ENCODE peak calls at places on chromosomes 16 and 17, in seven cellular contexts. One of them, this sample, is unnamed.
A peak's percentile ranks its signal among the peaks of the same experiment; 100 is the strongest.

GRCh38 chr17:81402530-81402941 is 7.3 kb downstream of the BAHCC1 start:
- DNase-seq in CD8-positive, alpha-beta memory T cell: no peak
- DNase-seq in right cardiac atrium: peak; percentile 83
- DNase-seq in spleen: no peak
- DNase-seq in SJSA1: no peak
- DNase-seq in fibroblast of pulmonary artery: no peak
- DNase-seq in A549: no peak
- DNase-seq in this sample: no peak

GRCh38 chr16:24970708-24971107 is 44.5 kb downstream of the ARHGAP17 start:
- DNase-seq in CD8-positive, alpha-beta memory T cell: no peak
- DNase-seq in right cardiac atrium: no peak
- DNase-seq in spleen: no peak
- DNase-seq in SJSA1: peak; percentile 5
- DNase-seq in fibroblast of pulmonary artery: no peak
- DNase-seq in A549: no peak
- DNase-seq in this sample: no peak

GRCh38 chr16:14338969-14339368 is 267.9 kb downstream of the MRTFB start:
- DNase-seq in CD8-positive, alpha-beta memory T cell: no peak
- DNase-seq in right cardiac atrium: no peak
- DNase-seq in spleen: no peak
- DNase-seq in SJSA1: no peak
- DNase-seq in fibroblast of pulmonary artery: no peak
- DNase-seq in A549: no peak
- DNase-seq in this sample: no peak

GRCh38 chr16:1432388-1433262 is 1.7 kb downstream of the PERCC1 start:
- DNase-seq in CD8-positive, alpha-beta memory T cell: no peak
- DNase-seq in right cardiac atrium: no peak
- DNase-seq in spleen: no peak
- DNase-seq in SJSA1: no peak
- DNase-seq in fibroblast of pulmonary artery: no peak
- DNase-seq in A549: no peak
- DNase-seq in this sample: no peak

GRCh38 chr16:59181821-59182420 is 447.8 kb upstream of the GOT2 start:
- DNase-seq in CD8-positive, alpha-beta memory T cell: no peak
- DNase-seq in right cardiac atrium: no peak
- DNase-seq in spleen: no peak
- DNase-seq in SJSA1: no peak
- DNase-seq in fibroblast of pulmonary artery: no peak
- DNase-seq in A549: no peak
- DNase-seq in this sample: no peak

GRCh38 chr16:74297296-74297665 is 667 bp downstream of the PSMD7 start:
- DNase-seq in CD8-positive, alpha-beta memory T cell: peak; percentile 2
- DNase-seq in right cardiac atrium: peak; percentile 59
- DNase-seq in spleen: no peak
- DNase-seq in SJSA1: no peak
- DNase-seq in fibroblast of pulmonary artery: peak; percentile 22
- DNase-seq in A549: peak; percentile 61
- DNase-seq in this sample: no peak

GRCh38 chr17:27473748-27474609 is 17.7 kb downstream of the KSR1 start:
- DNase-seq in CD8-positive, alpha-beta memory T cell: peak; percentile 63
- DNase-seq in right cardiac atrium: peak; percentile 83
- DNase-seq in spleen: no peak
- DNase-seq in SJSA1: no peak
- DNase-seq in fibroblast of pulmonary artery: peak; percentile 53
- DNase-seq in A549: no peak
- DNase-seq in this sample: no peak

GRCh38 chr17:82793974-82794620 is 42.2 kb downstream of the TBCD start:
- DNase-seq in CD8-positive, alpha-beta memory T cell: no peak
- DNase-seq in right cardiac atrium: peak; percentile 80
- DNase-seq in spleen: no peak
- DNase-seq in SJSA1: no peak
- DNase-seq in fibroblast of pulmonary artery: no peak
- DNase-seq in A549: no peak
- DNase-seq in this sample: no peak

GRCh38 chr17:49741009-49741691 is 22.8 kb downstream of the FAM117A start:
- DNase-seq in CD8-positive, alpha-beta memory T cell: no peak
- DNase-seq in right cardiac atrium: no peak
- DNase-seq in spleen: no peak
- DNase-seq in SJSA1: no peak
- DNase-seq in fibroblast of pulmonary artery: peak; percentile 38
- DNase-seq in A549: no peak
- DNase-seq in this sample: no peak

GRCh38 chr17:15915996-15916395 is 28.9 kb upstream of the ADORA2B start:
- DNase-seq in CD8-positive, alpha-beta memory T cell: no peak
- DNase-seq in right cardiac atrium: no peak
- DNase-seq in spleen: no peak
- DNase-seq in SJSA1: no peak
- DNase-seq in fibroblast of pulmonary artery: no peak
- DNase-seq in A549: no peak
- DNase-seq in this sample: no peak

GRCh38 chr16:84532299-84532724 is 27.9 kb upstream of the MEAK7 start:
- DNase-seq in CD8-positive, alpha-beta memory T cell: no peak
- DNase-seq in right cardiac atrium: peak; percentile 89
- DNase-seq in spleen: peak; percentile 84
- DNase-seq in SJSA1: peak; percentile 95
- DNase-seq in fibroblast of pulmonary artery: peak; percentile 96
- DNase-seq in A549: peak; percentile 62
- DNase-seq in this sample: peak; percentile 88

GRCh38 chr17:45440161-45440859 is 7.6 kb upstream of the ARHGAP27 start:
- DNase-seq in CD8-positive, alpha-beta memory T cell: no peak
- DNase-seq in right cardiac atrium: no peak
- DNase-seq in spleen: peak; percentile 58
- DNase-seq in SJSA1: no peak
- DNase-seq in fibroblast of pulmonary artery: peak; percentile 33
- DNase-seq in A549: no peak
- DNase-seq in this sample: no peak

GRCh38 chr17:81510798-81511549 is 1.6 kb downstream of the ACTG1 start:
- DNase-seq in CD8-positive, alpha-beta memory T cell: peak; percentile 28
- DNase-seq in right cardiac atrium: peak; percentile 76
- DNase-seq in spleen: peak; percentile 89
- DNase-seq in SJSA1: peak; percentile 71
- DNase-seq in fibroblast of pulmonary artery: peak; percentile 42
- DNase-seq in A549: no peak
- DNase-seq in this sample: no peak

GRCh38 chr17:39671651-39672521 is 3.6 kb downstream of the PNMT start:
- DNase-seq in CD8-positive, alpha-beta memory T cell: no peak
- DNase-seq in right cardiac atrium: peak; percentile 86
- DNase-seq in spleen: peak; percentile 72
- DNase-seq in SJSA1: no peak
- DNase-seq in fibroblast of pulmonary artery: peak; percentile 46
- DNase-seq in A549: peak; percentile 82
- DNase-seq in this sample: no peak

GRCh38 chr17:49861150-49861884 is 13.4 kb upstream of the TAC4 start:
- DNase-seq in CD8-positive, alpha-beta memory T cell: peak; percentile 42
- DNase-seq in right cardiac atrium: peak; percentile 70
- DNase-seq in spleen: no peak
- DNase-seq in SJSA1: no peak
- DNase-seq in fibroblast of pulmonary artery: peak; percentile 49
- DNase-seq in A549: peak; percentile 82
- DNase-seq in this sample: no peak

GRCh38 chr16:69709456-69710084 is 16.8 kb downstream of the NQO1 start:
- DNase-seq in CD8-positive, alpha-beta memory T cell: no peak
- DNase-seq in right cardiac atrium: no peak
- DNase-seq in spleen: no peak
- DNase-seq in SJSA1: peak; percentile 20
- DNase-seq in fibroblast of pulmonary artery: peak; percentile 81
- DNase-seq in A549: peak; percentile 58
- DNase-seq in this sample: no peak

GRCh38 chr16:6095414-6095813 is 997.8 kb upstream of the EEF2KMT start:
- DNase-seq in CD8-positive, alpha-beta memory T cell: no peak
- DNase-seq in right cardiac atrium: no peak
- DNase-seq in spleen: no peak
- DNase-seq in SJSA1: no peak
- DNase-seq in fibroblast of pulmonary artery: no peak
- DNase-seq in A549: no peak
- DNase-seq in this sample: no peak

GRCh38 chr17:27353469-27354050 is 59.6 kb downstream of the WSB1 start:
- DNase-seq in CD8-positive, alpha-beta memory T cell: peak; percentile 87
- DNase-seq in right cardiac atrium: peak; percentile 96
- DNase-seq in spleen: peak; percentile 97
- DNase-seq in SJSA1: peak; percentile 96
- DNase-seq in fibroblast of pulmonary artery: peak; percentile 97
- DNase-seq in A549: peak; percentile 97
- DNase-seq in this sample: peak; percentile 94

GRCh38 chr17:75737133-75737962 is 16.1 kb downstream of the ITGB4 start:
- DNase-seq in CD8-positive, alpha-beta memory T cell: no peak
- DNase-seq in right cardiac atrium: no peak
- DNase-seq in spleen: no peak
- DNase-seq in SJSA1: no peak
- DNase-seq in fibroblast of pulmonary artery: no peak
- DNase-seq in A549: no peak
- DNase-seq in this sample: no peak
- H3K4me3 ChIP-seq in CD8-positive, alpha-beta memory T cell: no peak overlapping the region
- H3K4me3 ChIP-seq in right cardiac atrium: no peak overlapping the region
- H3K4me3 ChIP-seq in spleen: peak overlapping the region; percentile 42
- H3K4me3 ChIP-seq in SJSA1: no peak overlapping the region
- H3K4me3 ChIP-seq in fibroblast of pulmonary artery: no peak overlapping the region
- H3K4me3 ChIP-seq in A549: no peak overlapping the region
- H3K4me3 ChIP-seq in this sample: no peak overlapping the region

DNA sequence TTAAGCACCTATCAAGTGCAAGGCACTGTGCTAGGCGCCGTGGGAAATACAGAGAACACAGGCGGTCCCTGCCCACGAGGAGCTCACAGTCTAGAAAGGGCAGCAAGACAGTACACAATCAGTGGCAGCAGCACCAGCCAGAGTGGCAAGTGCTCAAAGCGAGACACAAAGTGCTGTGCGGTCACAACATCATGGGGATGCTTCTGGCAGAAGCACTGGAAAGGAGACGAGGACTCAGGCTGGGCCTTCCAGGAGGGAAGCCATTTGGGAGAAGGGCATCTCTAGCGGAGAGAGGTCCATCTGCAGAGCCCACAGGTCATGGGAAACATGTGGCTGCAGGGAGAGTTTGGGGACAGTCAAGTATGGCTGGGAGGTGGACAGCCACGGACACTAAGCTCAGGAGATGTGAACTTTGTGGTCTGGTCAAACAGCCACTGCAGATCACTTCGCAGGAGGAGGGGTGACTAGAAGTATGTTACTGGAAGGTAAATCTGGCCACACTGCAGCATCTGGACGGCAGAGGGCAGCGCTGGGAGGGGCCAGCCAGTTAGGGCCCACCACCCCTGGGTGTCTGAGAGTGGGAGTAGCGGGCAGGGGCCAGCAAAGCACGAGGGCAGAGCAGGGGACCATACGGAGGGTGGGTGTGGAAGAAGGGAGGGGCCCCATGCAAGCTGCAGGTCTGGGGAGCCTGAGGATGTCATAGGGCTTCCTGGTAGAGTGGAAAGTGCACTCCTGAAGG is 71.1 kb downstream of the N4BP1 start:
- DNase-seq in CD8-positive, alpha-beta memory T cell: no peak
- DNase-seq in right cardiac atrium: no peak
- DNase-seq in spleen: no peak
- DNase-seq in SJSA1: no peak
- DNase-seq in fibroblast of pulmonary artery: no peak
- DNase-seq in A549: no peak
- DNase-seq in this sample: peak; percentile 57
- H3K4me3 ChIP-seq in CD8-positive, alpha-beta memory T cell: no peak overlapping the region
- H3K4me3 ChIP-seq in right cardiac atrium: no peak overlapping the region
- H3K4me3 ChIP-seq in spleen: no peak overlapping the region
- H3K4me3 ChIP-seq in SJSA1: no peak overlapping the region
- H3K4me3 ChIP-seq in fibroblast of pulmonary artery: no peak overlapping the region
- H3K4me3 ChIP-seq in A549: no peak overlapping the region
- H3K4me3 ChIP-seq in this sample: no peak overlapping the region

DNA sequence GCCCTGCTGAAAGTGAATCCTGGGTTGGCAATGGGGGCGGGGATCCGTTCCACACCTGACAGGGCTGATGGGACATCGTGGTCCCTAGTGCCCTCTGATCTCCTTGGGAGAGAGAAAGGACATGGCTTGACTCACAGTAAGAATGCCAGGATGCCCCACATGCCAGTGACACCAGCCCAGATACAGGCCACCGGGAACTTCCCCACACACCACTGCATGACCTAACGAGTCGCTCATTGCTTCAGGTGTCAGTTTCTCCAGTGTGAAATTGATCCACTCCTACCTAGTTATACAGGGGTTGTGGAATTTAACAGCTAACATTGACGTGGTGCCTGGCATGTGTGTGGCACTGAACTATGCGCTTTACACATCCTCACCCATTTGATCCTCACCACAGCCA is 7.5 kb downstream of the CD300LG start:
- DNase-seq in CD8-positive, alpha-beta memory T cell: no peak
- DNase-seq in right cardiac atrium: no peak
- DNase-seq in spleen: no peak
- DNase-seq in SJSA1: no peak
- DNase-seq in fibroblast of pulmonary artery: no peak
- DNase-seq in A549: no peak
- DNase-seq in this sample: no peak
- H3K4me3 ChIP-seq in CD8-positive, alpha-beta memory T cell: no peak overlapping the region
- H3K4me3 ChIP-seq in right cardiac atrium: no peak overlapping the region
- H3K4me3 ChIP-seq in spleen: no peak overlapping the region
- H3K4me3 ChIP-seq in SJSA1: no peak overlapping the region
- H3K4me3 ChIP-seq in fibroblast of pulmonary artery: no peak overlapping the region
- H3K4me3 ChIP-seq in A549: no peak overlapping the region
- H3K4me3 ChIP-seq in this sample: no peak overlapping the region

GRCh38 chr17:9022553-9023388 is 1.5 kb downstream of the NTN1 start:
- DNase-seq in CD8-positive, alpha-beta memory T cell: no peak
- DNase-seq in right cardiac atrium: peak; percentile 76
- DNase-seq in spleen: no peak
- DNase-seq in SJSA1: no peak
- DNase-seq in fibroblast of pulmonary artery: peak; percentile 11
- DNase-seq in A549: no peak
- DNase-seq in this sample: no peak

GRCh38 chr17:9021158-9021984 is at the start of gene NTN1:
- DNase-seq in CD8-positive, alpha-beta memory T cell: peak; percentile 34
- DNase-seq in right cardiac atrium: peak; percentile 87
- DNase-seq in spleen: peak; percentile 82
- DNase-seq in SJSA1: peak; percentile 57
- DNase-seq in fibroblast of pulmonary artery: peak; percentile 11
- DNase-seq in A549: no peak
- DNase-seq in this sample: peak; percentile 59

GRCh38 chr17:9020824-9021157 is 519 bp upstream of the NTN1 start:
- DNase-seq in CD8-positive, alpha-beta memory T cell: no peak
- DNase-seq in right cardiac atrium: no peak
- DNase-seq in spleen: peak; percentile 76
- DNase-seq in SJSA1: no peak
- DNase-seq in fibroblast of pulmonary artery: no peak
- DNase-seq in A549: no peak
- DNase-seq in this sample: no peak

GRCh38 chr17:9023389-9024210 is 2.3 kb downstream of the NTN1 start:
- DNase-seq in CD8-positive, alpha-beta memory T cell: no peak
- DNase-seq in right cardiac atrium: no peak
- DNase-seq in spleen: no peak
- DNase-seq in SJSA1: no peak
- DNase-seq in fibroblast of pulmonary artery: no peak
- DNase-seq in A549: no peak
- DNase-seq in this sample: no peak

DNA sequence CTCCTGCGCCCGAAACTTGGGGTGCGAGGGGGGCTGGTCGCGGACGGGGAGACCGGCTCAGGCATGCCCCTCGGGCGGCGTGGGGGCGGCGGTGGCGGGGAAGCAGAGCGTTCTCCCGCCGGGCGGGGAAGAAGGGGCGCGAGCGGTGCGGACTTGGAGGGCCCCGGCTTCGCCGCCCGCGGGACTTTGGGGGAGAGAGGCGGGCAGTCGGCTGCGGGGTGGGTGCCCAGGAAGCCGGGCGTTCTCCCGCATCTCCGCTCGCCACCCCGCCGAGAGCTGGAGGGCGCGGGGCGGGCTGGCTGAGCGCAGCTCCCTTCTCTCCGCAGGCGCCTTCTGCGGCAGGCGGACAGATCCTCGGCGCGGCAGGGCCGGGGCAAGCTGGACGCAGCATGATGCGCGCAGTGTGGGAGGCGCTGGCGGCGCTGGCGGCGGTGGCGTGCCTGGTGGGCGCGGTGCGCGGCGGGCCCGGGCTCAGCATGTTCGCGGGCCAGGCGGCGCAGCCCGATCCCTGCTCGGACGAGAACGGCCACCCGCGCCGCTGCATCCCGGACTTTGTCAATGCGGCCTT is 759 bp downstream of the NTN1 start:
- DNase-seq in CD8-positive, alpha-beta memory T cell: no peak
- DNase-seq in right cardiac atrium: peak; percentile 79
- DNase-seq in spleen: no peak
- DNase-seq in SJSA1: peak; percentile 64
- DNase-seq in fibroblast of pulmonary artery: peak; percentile 21
- DNase-seq in A549: no peak
- DNase-seq in this sample: no peak
- H3K4me3 ChIP-seq in CD8-positive, alpha-beta memory T cell: no peak overlapping the region
- H3K4me3 ChIP-seq in right cardiac atrium: peak overlapping the region; percentile 87
- H3K4me3 ChIP-seq in spleen: peak overlapping the region; percentile 91
- H3K4me3 ChIP-seq in SJSA1: peak overlapping the region; percentile 83
- H3K4me3 ChIP-seq in fibroblast of pulmonary artery: peak overlapping the region; percentile 45
- H3K4me3 ChIP-seq in A549: peak overlapping the region; percentile 84
- H3K4me3 ChIP-seq in this sample: peak overlapping the region; percentile 55